ENCODE peak calls at places on chromosomes 1 and 21, in nine cellular contexts. S, K, R, W, X, O, I, E and H are unnamed samples.

GRCh38 chr1:85134583-85135455 is 66.0 kb downstream of the SYDE2 start:
- DNase-seq in S (peak; percentile 63), K (no peak), R (no peak), W (no peak), X (no peak), O (no peak), I (no peak), E (no peak), H (no peak)

GRCh38 chr1:197910120-197911110 is 6.8 kb upstream of the LHX9 start:
- DNase-seq in S (no peak), K (peak; percentile 45), R (no peak), W (peak; percentile 53), X (no peak), O (no peak), I (no peak), E (no peak), H (no peak)

GRCh38 chr1:8214501-8215173 is 103.3 kb upstream of the SLC45A1 start:
- DNase-seq in S (no peak), K (peak; percentile 47), R (no peak), W (no peak), X (no peak), O (no peak), I (no peak), E (no peak), H (no peak)

GRCh38 chr1:9093581-9093980 is 24.1 kb upstream of the SLC2A5 start:
- DNase-seq in S (no peak), K (no peak), R (no peak), W (no peak), X (no peak), O (no peak), I (no peak), E (no peak), H (no peak)

GRCh38 chr1:6723621-6724428 is 22.2 kb upstream of the DNAJC11 start:
- DNase-seq in S (no peak), K (no peak), R (no peak), W (no peak), X (no peak), O (no peak), I (no peak), E (no peak), H (no peak)

GRCh38 chr1:219066631-219067349 is 106.9 kb upstream of the LYPLAL1 start:
- DNase-seq in S (peak; percentile 88), K (peak; percentile 33), R (no peak), W (no peak), X (no peak), O (no peak), I (no peak), E (peak; percentile 75), H (no peak)

GRCh38 chr1:86517336-86517735 is 29.5 kb upstream of the CLCA4 start:
- DNase-seq in S (peak; percentile 76), K (peak; percentile 22), R (no peak), W (no peak), X (no peak), O (no peak), I (no peak), E (no peak), H (no peak)

GRCh38 chr21:37564341-37564923 is 197.9 kb downstream of the DYRK1A start:
- DNase-seq in S (peak; percentile 99), K (peak; percentile 48), R (peak; percentile 84), W (peak; percentile 68), X (peak; percentile 95), O (peak; percentile 77), I (peak; percentile 89), E (peak; percentile 98), H (peak; percentile 87)

GRCh38 chr1:11729498-11730428 is 6.2 kb upstream of the AGTRAP start:
- DNase-seq in S (no peak), K (no peak), R (no peak), W (no peak), X (no peak), O (peak; percentile 31), I (peak; percentile 43), E (no peak), H (no peak)

GRCh38 chr1:236751385-236751784 is 43.7 kb upstream of the MTR start:
- DNase-seq in S (no peak), K (no peak), R (no peak), W (no peak), X (no peak), O (no peak), I (no peak), E (no peak), H (no peak)

GRCh38 chr1:236747311-236747956 is 47.7 kb upstream of the MTR start:
- DNase-seq in S (no peak), K (no peak), R (no peak), W (no peak), X (no peak), O (no peak), I (no peak), E (no peak), H (no peak)

GRCh38 chr1:236750928-236751327 is 44.2 kb upstream of the MTR start:
- DNase-seq in S (no peak), K (no peak), R (no peak), W (no peak), X (no peak), O (no peak), I (no peak), E (no peak), H (no peak)

GRCh38 chr1:236746785-236747184 is 48.3 kb upstream of the MTR start:
- DNase-seq in S (no peak), K (no peak), R (no peak), W (no peak), X (no peak), O (peak; percentile 51), I (no peak), E (no peak), H (peak; percentile 64)

DNA sequence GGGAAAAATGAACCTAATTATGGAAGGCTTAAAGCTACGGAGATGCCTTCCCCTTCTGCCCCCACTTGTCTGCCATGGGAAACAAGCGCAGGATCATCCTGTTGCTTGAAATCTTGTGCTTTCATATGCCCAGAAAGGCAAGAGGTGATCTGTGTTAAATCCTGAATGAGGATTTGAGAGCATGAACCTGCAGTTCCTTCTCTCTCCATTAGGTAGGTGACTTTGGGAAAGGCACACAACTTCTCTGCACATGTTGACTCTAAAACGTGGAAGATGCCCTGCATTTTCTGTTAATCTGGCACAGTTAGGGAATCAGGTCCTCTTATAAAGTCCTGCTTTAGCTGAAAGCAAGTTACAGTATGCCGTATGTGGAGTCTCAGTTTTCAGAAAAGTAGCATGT is 46.6 kb upstream of the MTR start:
- DNase-seq in S (peak; percentile 7), K (peak; percentile 45), R (no peak), W (no peak), X (no peak), O (no peak), I (no peak), E (no peak), H (no peak)
- H3K27me3 ChIP-seq in S (peaks cover 61% of the 10 kb centered on the region), K (no peaks in the 10 kb centered on the region), R (no peaks in the 10 kb centered on the region), W (no peaks in the 10 kb centered on the region), X (no peaks in the 10 kb centered on the region), O (no peaks in the 10 kb centered on the region), I (no peaks in the 10 kb centered on the region), E (no peaks in the 10 kb centered on the region), H (no peaks in the 10 kb centered on the region)

GRCh38 chr1:46184920-46185658 is 8.8 kb upstream of the P3R3URF start:
- DNase-seq in S (no peak), K (no peak), R (no peak), W (no peak), X (no peak), O (no peak), I (no peak), E (no peak), H (no peak)
- H3K27ac ChIP-seq in S (peak overlapping the region; percentile 99), K (no peak overlapping the region), R (no peak overlapping the region), W (no peak overlapping the region), X (no peak overlapping the region), O (no peak overlapping the region), I (peak overlapping the region; percentile 95), E (no peak overlapping the region), H (peak overlapping the region; percentile 83)

DNA sequence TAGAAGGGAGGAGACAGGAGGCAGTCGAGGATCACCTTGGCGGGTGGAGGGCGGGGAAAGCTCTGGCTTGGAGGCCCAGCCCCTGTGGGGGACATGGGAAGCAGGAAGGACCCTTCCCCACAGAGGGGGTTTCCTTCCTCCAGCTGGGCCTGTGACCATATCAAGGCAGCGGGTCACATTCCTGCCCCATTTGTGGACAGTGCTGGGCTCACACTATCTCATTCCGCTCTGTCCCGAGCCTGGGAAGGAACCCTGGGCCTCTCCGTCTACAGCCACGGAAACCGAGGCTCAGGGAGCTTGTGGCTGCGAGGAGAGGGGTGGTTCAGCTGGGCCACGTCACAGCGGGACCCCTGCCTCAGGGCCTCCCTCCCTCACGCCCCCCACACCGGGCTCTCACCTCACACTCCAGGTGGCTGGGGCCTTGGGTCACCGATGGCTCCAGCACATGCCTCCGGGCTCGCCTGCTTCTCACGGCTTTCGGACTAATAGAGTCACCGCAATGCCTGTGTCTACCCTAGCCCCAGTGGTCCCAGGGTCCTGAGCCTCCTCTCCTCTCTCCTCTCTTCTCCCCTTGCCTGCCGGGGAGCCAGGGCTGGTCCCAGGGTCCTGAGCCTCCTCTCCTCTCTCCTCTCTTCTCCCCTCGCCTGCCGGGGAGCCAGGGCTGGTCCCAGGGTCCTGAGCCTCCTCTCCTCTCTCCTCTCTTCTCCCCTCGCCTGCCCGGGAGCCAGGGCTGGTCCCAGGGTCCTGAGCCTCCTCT is 56.4 kb downstream of the SLC19A1 start:
- DNase-seq in S (no peak), K (no peak), R (no peak), W (no peak), X (no peak), O (no peak), I (no peak), E (no peak), H (peak; percentile 45)
- H3K36me3 ChIP-seq in S (peaks cover 2% of the 10 kb centered on the region), K (no peaks in the 10 kb centered on the region), R (no peaks in the 10 kb centered on the region), W (peaks cover 29% of the 10 kb centered on the region), X (peaks cover 32% of the 10 kb centered on the region), O (peaks cover 14% of the 10 kb centered on the region), I (no peaks in the 10 kb centered on the region), E (peaks cover 39% of the 10 kb centered on the region), H (no peaks in the 10 kb centered on the region)

GRCh38 chr1:1144843-1145546 is 28.7 kb upstream of the TTLL10 start:
- DNase-seq in S (no peak), K (no peak), R (no peak), W (no peak), X (no peak), O (no peak), I (no peak), E (no peak), H (no peak)

GRCh38 chr1:1146596-1146995 is 27.1 kb upstream of the TTLL10 start:
- DNase-seq in S (no peak), K (no peak), R (no peak), W (no peak), X (no peak), O (no peak), I (no peak), E (no peak), H (no peak)

GRCh38 chr1:1144122-1144842 is 28.4 kb upstream of the C1orf159 start:
- DNase-seq in S (no peak), K (peak; percentile 63), R (peak; percentile 56), W (no peak), X (no peak), O (no peak), I (no peak), E (no peak), H (no peak)

GRCh38 chr1:1146026-1146425 is 27.7 kb upstream of the TTLL10 start:
- DNase-seq in S (no peak), K (no peak), R (no peak), W (no peak), X (no peak), O (no peak), I (no peak), E (no peak), H (no peak)

DNA sequence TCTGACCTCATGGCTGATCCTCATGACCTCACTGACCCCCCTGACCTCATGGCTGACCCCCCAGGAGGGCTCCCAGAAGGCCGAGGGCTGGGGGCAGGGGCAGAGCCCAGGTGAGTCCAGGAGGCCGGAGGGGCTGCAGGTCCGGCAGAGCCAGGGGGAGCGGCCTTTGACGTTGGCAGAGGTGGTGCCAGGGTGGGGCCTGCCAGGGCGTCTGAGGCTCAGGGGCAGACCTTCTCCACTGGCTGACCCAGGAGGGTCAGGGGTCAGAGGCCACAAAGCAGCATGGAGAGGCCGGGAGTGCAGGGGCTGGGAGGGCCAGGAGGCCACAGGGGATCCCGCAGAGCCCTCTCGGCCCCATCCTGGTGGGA is 28.1 kb upstream of the TTLL10 start:
- DNase-seq in S (no peak), K (no peak), R (no peak), W (no peak), X (no peak), O (no peak), I (no peak), E (no peak), H (no peak)
- H3K27me3 ChIP-seq in S (no peaks in the 10 kb centered on the region), K (no peaks in the 10 kb centered on the region), R (no peaks in the 10 kb centered on the region), W (no peaks in the 10 kb centered on the region), X (no peaks in the 10 kb centered on the region), O (peaks cover 18% of the 10 kb centered on the region), I (peaks cover 24% of the 10 kb centered on the region), E (no peaks in the 10 kb centered on the region), H (peaks cover 10% of the 10 kb centered on the region)